ENCODE peak calls at places on chromosomes 13 and 19, in four cellular contexts. W is GM23338, A is stomach, N is suprapubic skin. O is an unnamed sample. For H3K36me3, the result is how much of the 10 kb centered on the place peaks cover.

GRCh38 chr19:43780706-43781525 is at the start of gene KCNN4:
- DNase-seq in W (no peak), A (peak), N (no peak), O (no peak)

GRCh38 chr19:42496551-42497133 is 31.6 kb downstream of the CEACAM1 start:
- DNase-seq in W (no peak), A (no peak), N (no peak), O (no peak)

GRCh38 chr19:35194022-35194984 is 34.2 kb downstream of the FAM187B start:
- DNase-seq in W (no peak), A (no peak), N (no peak), O (no peak)

GRCh38 chr19:51687791-51688664 is 5.1 kb upstream of the SPACA6 start:
- DNase-seq in W (peak), A (peak), N (peak), O (peak)

GRCh38 chr13:25085125-25085742 is 10.7 kb upstream of the PABPC3 start:
- DNase-seq in W (peak), A (peak), N (no peak), O (no peak)

GRCh38 chr13:29924482-29924884 is 74.1 kb upstream of the UBL3 start:
- DNase-seq in W (no peak), A (no peak), N (no peak), O (no peak)

GRCh38 chr13:27549406-27549981 is 70.8 kb downstream of the LNX2 start:
- DNase-seq in W (no peak), A (peak), N (no peak), O (no peak)

GRCh38 chr19:49201042-49201441 is 43.5 kb downstream of the TRPM4 start:
- DNase-seq in W (no peak), A (no peak), N (no peak), O (no peak)

GRCh38 chr13:31322702-31323101 is 122.9 kb downstream of the B3GLCT start:
- DNase-seq in W (no peak), A (no peak), N (no peak), O (no peak)

GRCh38 chr19:18020212-18021067 is 12.5 kb downstream of the ARRDC2 start:
- DNase-seq in W (no peak), A (peak), N (peak), O (peak)

GRCh38 chr19:9165256-9165655 is 13.5 kb upstream of the OR7D2 start:
- DNase-seq in W (no peak), A (no peak), N (no peak), O (no peak)

GRCh38 chr19:16470541-16470910 is 1.2 kb downstream of the EPS15L1 start:
- DNase-seq in W (no peak), A (no peak), N (no peak), O (no peak)

GRCh38 chr13:110503037-110503901 is 58.3 kb downstream of the RAB20 start:
- DNase-seq in W (no peak), A (no peak), N (no peak), O (no peak)

GRCh38 chr13:30276178-30276577 is 31.2 kb downstream of the KATNAL1 start:
- DNase-seq in W (no peak), A (no peak), N (no peak), O (no peak)

GRCh38 chr19:30799854-30800755 is 427.9 kb downstream of the ZNF536 start:
- DNase-seq in W (peak), A (peak), N (no peak), O (peak)

GRCh38 chr13:113990321-113990837 is 16.5 kb upstream of the C13orf46 start:
- DNase-seq in W (no peak), A (peak), N (peak), O (peak)

GRCh38 chr19:52566121-52566520 is 4.0 kb upstream of the ZNF701 start:
- DNase-seq in W (peak), A (no peak), N (no peak), O (no peak)

GRCh38 chr13:85993567-85993966 is 194.3 kb upstream of the SLITRK6 start:
- DNase-seq in W (no peak), A (no peak), N (no peak), O (no peak)

GRCh38 chr19:2952953-2953481 is 8.2 kb upstream of the ZNF77 start:
- DNase-seq in W (no peak), A (peak), N (no peak), O (no peak)

GRCh38 chr19:4474504-4475136 is 2.5 kb downstream of the HDGFL2 start:
- DNase-seq in W (peak), A (no peak), N (no peak), O (no peak)

GRCh38 chr19:22286151-22286810 is at the start of gene ZNF729:
- DNase-seq in W (no peak), A (no peak), N (no peak), O (no peak)

GRCh38 chr19:50633973-50634372 is 5.7 kb downstream of the SYT3 start:
- DNase-seq in W (no peak), A (no peak), N (no peak), O (no peak)

GRCh38 chr19:18233224-18233825 is 7.1 kb upstream of the PDE4C start:
- DNase-seq in W (peak), A (peak), N (no peak), O (no peak)

GRCh38 chr13:32318072-32318471 is 2.8 kb downstream of the BRCA2 start:
- DNase-seq in W (no peak), A (no peak), N (no peak), O (no peak)

GRCh38 chr19:38670921-38671398 is 23.5 kb downstream of the ACTN4 start:
- DNase-seq in W (no peak), A (no peak), N (no peak), O (no peak)

GRCh38 chr13:83162493-83162892 is 719.8 kb downstream of the SLITRK1 start:
- DNase-seq in W (peak), A (no peak), N (no peak), O (no peak)

GRCh38 chr19:4140237-4140711 is 13.2 kb upstream of the CREB3L3 start:
- DNase-seq in W (peak), A (no peak), N (no peak), O (no peak)

GRCh38 chr13:72174549-72174948 is 307.5 kb upstream of the DACH1 start:
- DNase-seq in W (no peak), A (no peak), N (no peak), O (no peak)

GRCh38 chr13:72164811-72165210 is 297.8 kb upstream of the DACH1 start:
- DNase-seq in W (no peak), A (no peak), N (no peak), O (no peak)

GRCh38 chr13:72168126-72168525 is 301.1 kb upstream of the DACH1 start:
- DNase-seq in W (no peak), A (no peak), N (no peak), O (no peak)

GRCh38 chr13:72166102-72166660 is 299.2 kb upstream of the DACH1 start:
- DNase-seq in W (no peak), A (no peak), N (no peak), O (no peak)

GRCh38 chr13:72170571-72170970 is 303.6 kb upstream of the DACH1 start:
- DNase-seq in W (no peak), A (no peak), N (no peak), O (no peak)
- H3K27ac ChIP-seq in W (no peak), A (no peak), N (no peak), O (no peak)

GRCh38 chr13:99307648-99308339 is 595 bp upstream of the GPR183 start:
- DNase-seq in W (no peak), A (no peak), N (no peak), O (peak)
- TF ChIP-seq CTCF in W (no peak), A (no peak), N (no peak), O (no peak)

GRCh38 chr13:45278096-45278645 is 62.8 kb downstream of the TPT1 start:
- DNase-seq in W (no peak), A (no peak), N (no peak), O (no peak)
- H3K36me3 ChIP-seq in W (under half), A (under half), N (under half), O (under half)

GRCh38 chr19:29685326-29685725 is 20.1 kb downstream of the PLEKHF1 start:
- DNase-seq in W (no peak), A (no peak), N (no peak), O (no peak)

GRCh38 chr19:29680937-29681336 is 15.7 kb downstream of the PLEKHF1 start:
- DNase-seq in W (no peak), A (no peak), N (no peak), O (no peak)

GRCh38 chr19:29681422-29682235 is 16.4 kb downstream of the PLEKHF1 start:
- DNase-seq in W (no peak), A (no peak), N (no peak), O (no peak)

GRCh38 chr19:29682236-29682895 is 17.1 kb downstream of the PLEKHF1 start:
- DNase-seq in W (no peak), A (no peak), N (no peak), O (no peak)

DNA sequence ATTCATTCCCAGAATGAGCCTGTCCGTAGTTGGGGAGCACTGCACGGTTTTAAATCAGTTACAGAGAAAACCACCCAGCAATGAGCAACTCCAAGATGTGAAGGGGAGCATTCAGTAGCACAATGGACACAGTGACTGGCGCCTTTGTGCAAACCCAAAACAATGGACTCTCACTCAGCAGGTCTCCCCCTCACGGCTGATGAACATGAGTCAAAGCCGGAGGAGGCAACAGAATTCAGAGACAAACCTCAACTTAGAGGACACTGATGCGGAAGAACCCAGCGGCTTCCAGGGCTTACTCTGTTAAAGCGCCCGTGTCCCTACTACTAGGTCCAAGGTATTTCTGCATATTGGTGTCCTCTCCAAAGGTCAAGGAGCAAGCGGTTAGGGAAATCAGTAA is 17.7 kb downstream of the PLEKHF1 start:
- DNase-seq in W (no peak), A (no peak), N (no peak), O (no peak)
- H3K27ac ChIP-seq in W (no peak), A (no peak), N (no peak), O (no peak)

DNA sequence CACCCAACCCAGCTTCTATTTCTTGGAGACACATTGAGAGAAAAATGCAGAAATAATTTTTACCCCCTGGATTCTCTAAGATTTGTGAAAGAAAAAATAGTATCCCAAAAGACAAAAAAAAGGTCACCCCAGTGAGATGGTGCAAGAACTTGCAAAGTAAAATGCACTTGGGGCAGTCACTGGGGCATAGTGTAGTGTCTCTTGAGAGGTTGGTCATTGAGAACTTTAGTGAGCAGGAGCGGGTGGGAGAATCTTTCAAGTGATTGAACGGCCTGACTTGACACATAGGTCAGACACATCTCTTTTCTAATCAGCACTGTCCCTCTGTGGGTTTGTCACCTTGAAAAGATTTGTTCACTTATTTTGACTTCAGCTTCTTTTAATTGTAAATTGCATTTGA is 2.4 kb downstream of the ZNF85 start:
- DNase-seq in W (no peak), A (no peak), N (no peak), O (no peak)
- TF ChIP-seq CTCF in W (no peak), A (no peak), N (no peak), O (no peak)

DNA sequence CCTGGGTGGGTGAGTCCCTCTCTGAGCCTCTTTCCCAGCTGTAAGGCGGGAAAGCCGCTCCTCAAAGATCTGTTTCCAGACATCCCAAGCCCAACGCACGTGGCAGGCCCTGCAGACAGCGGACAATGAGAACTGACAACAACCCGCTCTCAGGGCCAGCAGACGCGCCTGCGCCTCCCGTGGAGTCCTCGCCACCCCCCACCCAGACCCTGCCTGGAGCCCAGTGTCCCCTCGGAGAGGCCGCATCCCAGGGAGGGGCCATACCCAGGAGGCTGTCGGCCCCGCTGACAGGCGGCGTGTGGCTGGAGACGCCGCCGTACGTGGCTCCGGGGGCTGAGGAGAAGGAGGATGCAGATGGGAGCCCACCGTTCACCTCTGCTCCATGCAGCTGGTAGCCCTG is 16.3 kb upstream of the UQCR11 start:
- DNase-seq in W (no peak), A (no peak), N (no peak), O (no peak)
- H3K36me3 ChIP-seq in W (under half), A (half or more), N (half or more), O (half or more)

GRCh38 chr19:10797078-10797477 is 38.9 kb downstream of the TMED1 start:
- DNase-seq in W (no peak), A (no peak), N (no peak), O (no peak)
- H3K27ac ChIP-seq in W (peak), A (no peak), N (no peak), O (no peak)

GRCh38 chr13:73940098-73940497 is 194.1 kb downstream of the KLF12 start:
- DNase-seq in W (no peak), A (no peak), N (no peak), O (no peak)
- TF ChIP-seq CTCF in W (no peak), A (no peak), N (no peak), O (no peak)

GRCh38 chr19:47378246-47378645 is 29.1 kb downstream of the DHX34 start:
- DNase-seq in W (no peak), A (no peak), N (no peak), O (no peak)

GRCh38 chr19:47376589-47377144 is 27.6 kb downstream of the DHX34 start:
- DNase-seq in W (no peak), A (no peak), N (no peak), O (no peak)

GRCh38 chr19:47375694-47376588 is 26.8 kb downstream of the DHX34 start:
- DNase-seq in W (no peak), A (no peak), N (no peak), O (no peak)

GRCh38 chr19:47377801-47378200 is 28.7 kb downstream of the DHX34 start:
- DNase-seq in W (no peak), A (no peak), N (no peak), O (no peak)

GRCh38 chr19:47377208-47377701 is 28.1 kb downstream of the DHX34 start:
- DNase-seq in W (no peak), A (no peak), N (no peak), O (no peak)
- H3K36me3 ChIP-seq in W (under half), A (half or more), N (half or more), O (half or more)

GRCh38 chr19:1401138-1401888 is at the start of gene GAMT:
- DNase-seq in W (peak), A (no peak), N (no peak), O (no peak)
- H3K27ac ChIP-seq in W (no peak), A (peak), N (peak), O (peak)

O was measured in tibial artery.